ENCODE peak calls at places on chromosome 4, in six cellular contexts. Y is NCI-H1092, I is GM12892, L is heart left ventricle, T is AG20443, C is Caco-2. H is an unnamed sample.

GRCh38 chr4:2494992-2495391 is 26.1 kb downstream of the RNF4 start:
- DNase-seq in Y (no peak), I (no peak), L (no peak), T (no peak), C (no peak), H (no peak)

GRCh38 chr4:1843852-1844251 is 12.1 kb downstream of the LETM1 start:
- DNase-seq in Y (no peak), I (no peak), L (peak), T (peak), C (no peak), H (no peak)

GRCh38 chr4:105822061-105822460 is 73.2 kb upstream of the NPNT start:
- DNase-seq in Y (no peak), I (no peak), L (no peak), T (no peak), C (no peak), H (no peak)

GRCh38 chr4:136680761-136681160 is 851.5 kb downstream of the PCDH18 start:
- DNase-seq in Y (no peak), I (no peak), L (no peak), T (no peak), C (no peak), H (no peak)

GRCh38 chr4:68145261-68145660 is 15.6 kb upstream of the TMPRSS11F start:
- DNase-seq in Y (no peak), I (no peak), L (no peak), T (no peak), C (no peak), H (no peak)

GRCh38 chr4:148998719-148999118 is 556.5 kb upstream of the NR3C2 start:
- DNase-seq in Y (no peak), I (no peak), L (no peak), T (no peak), C (no peak), H (peak)

GRCh38 chr4:60683953-60684352 is 516.2 kb upstream of the ADGRL3 start:
- DNase-seq in Y (no peak), I (no peak), L (no peak), T (peak), C (no peak), H (peak)

GRCh38 chr4:177109769-177110168 is 199.9 kb upstream of the NEIL3 start:
- DNase-seq in Y (no peak), I (no peak), L (no peak), T (no peak), C (no peak), H (no peak)

GRCh38 chr4:104015680-104016079 is 295.9 kb upstream of the TACR3 start:
- DNase-seq in Y (peak), I (no peak), L (no peak), T (no peak), C (no peak), H (no peak)

H was measured in EH.